ENCODE peak calls at places on chromosome 19, in eight cellular contexts. One of them, this sample, is unnamed.

GRCh38 chr19:40600086-40600917 is 867 bp upstream of the LTBP4 start:
- DNase-seq in SJSA1: no peak
- DNase-seq in fibroblast of pulmonary artery: no peak
- DNase-seq in tibial nerve: no peak
- DNase-seq in astrocyte: no peak
- DNase-seq in A549: no peak
- DNase-seq in kidney: peak
- DNase-seq in pancreas: peak
- DNase-seq in this sample: peak

GRCh38 chr19:34173145-34173956 is 1.0 kb downstream of the LSM14A start:
- DNase-seq in pancreas: no peak
- DNase-seq in kidney: peak
- DNase-seq in tibial nerve: peak
- DNase-seq in A549: peak
- DNase-seq in fibroblast of pulmonary artery: peak
- DNase-seq in SJSA1: peak
- DNase-seq in astrocyte: peak
- DNase-seq in this sample: no peak

GRCh38 chr19:58399903-58400637 is 4.6 kb downstream of the RNF225 start:
- DNase-seq in A549: no peak
- DNase-seq in pancreas: no peak
- DNase-seq in tibial nerve: no peak
- DNase-seq in kidney: peak
- DNase-seq in fibroblast of pulmonary artery: no peak
- DNase-seq in SJSA1: no peak
- DNase-seq in astrocyte: no peak
- DNase-seq in this sample: peak

GRCh38 chr19:18484992-18485391 is 36.9 kb downstream of the ELL start:
- DNase-seq in SJSA1: no peak
- DNase-seq in kidney: no peak
- DNase-seq in astrocyte: no peak
- DNase-seq in tibial nerve: no peak
- DNase-seq in pancreas: no peak
- DNase-seq in fibroblast of pulmonary artery: no peak
- DNase-seq in A549: no peak
- DNase-seq in this sample: no peak

GRCh38 chr19:45038931-45039893 is at the start of gene CLASRP:
- DNase-seq in kidney: peak
- DNase-seq in pancreas: peak
- DNase-seq in fibroblast of pulmonary artery: peak
- DNase-seq in SJSA1: peak
- DNase-seq in A549: peak
- DNase-seq in astrocyte: peak
- DNase-seq in tibial nerve: peak
- DNase-seq in this sample: peak

GRCh38 chr19:28065026-28065425 is 1147.9 kb downstream of the UQCRFS1 start:
- DNase-seq in tibial nerve: no peak
- DNase-seq in A549: no peak
- DNase-seq in kidney: no peak
- DNase-seq in fibroblast of pulmonary artery: no peak
- DNase-seq in SJSA1: no peak
- DNase-seq in pancreas: no peak
- DNase-seq in astrocyte: peak
- DNase-seq in this sample: no peak

GRCh38 chr19:49017041-49017665 is at the start of gene LHB:
- DNase-seq in kidney: no peak
- DNase-seq in tibial nerve: no peak
- DNase-seq in A549: no peak
- DNase-seq in astrocyte: no peak
- DNase-seq in SJSA1: no peak
- DNase-seq in fibroblast of pulmonary artery: no peak
- DNase-seq in pancreas: no peak
- DNase-seq in this sample: no peak

GRCh38 chr19:37885392-37885791 is 21.0 kb downstream of the WDR87 start:
- DNase-seq in pancreas: no peak
- DNase-seq in kidney: no peak
- DNase-seq in tibial nerve: no peak
- DNase-seq in astrocyte: no peak
- DNase-seq in A549: peak
- DNase-seq in SJSA1: no peak
- DNase-seq in fibroblast of pulmonary artery: no peak
- DNase-seq in this sample: no peak

GRCh38 chr19:7579182-7579581 is 16.5 kb upstream of the CAMSAP3 start:
- DNase-seq in A549: no peak
- DNase-seq in astrocyte: no peak
- DNase-seq in fibroblast of pulmonary artery: no peak
- DNase-seq in SJSA1: no peak
- DNase-seq in pancreas: no peak
- DNase-seq in tibial nerve: no peak
- DNase-seq in kidney: no peak
- DNase-seq in this sample: no peak

GRCh38 chr19:1183543-1184172 is 9.6 kb upstream of the SBNO2 start:
- DNase-seq in SJSA1: peak
- DNase-seq in pancreas: no peak
- DNase-seq in fibroblast of pulmonary artery: no peak
- DNase-seq in A549: peak
- DNase-seq in astrocyte: no peak
- DNase-seq in kidney: peak
- DNase-seq in tibial nerve: no peak
- DNase-seq in this sample: no peak

GRCh38 chr19:344625-345319 is at the start of gene MIER2:
- DNase-seq in SJSA1: peak
- DNase-seq in astrocyte: peak
- DNase-seq in tibial nerve: peak
- DNase-seq in A549: peak
- DNase-seq in kidney: peak
- DNase-seq in pancreas: peak
- DNase-seq in fibroblast of pulmonary artery: peak
- DNase-seq in this sample: peak

GRCh38 chr19:1481893-1482360 is 2.9 kb upstream of the C19orf25 start:
- DNase-seq in astrocyte: no peak
- DNase-seq in fibroblast of pulmonary artery: no peak
- DNase-seq in pancreas: no peak
- DNase-seq in SJSA1: no peak
- DNase-seq in tibial nerve: no peak
- DNase-seq in kidney: no peak
- DNase-seq in A549: no peak
- DNase-seq in this sample: peak

GRCh38 chr19:16370671-16371391 is 46.2 kb downstream of the KLF2 start:
- DNase-seq in astrocyte: no peak
- DNase-seq in kidney: peak
- DNase-seq in A549: no peak
- DNase-seq in pancreas: no peak
- DNase-seq in fibroblast of pulmonary artery: no peak
- DNase-seq in tibial nerve: no peak
- DNase-seq in SJSA1: peak
- DNase-seq in this sample: peak

GRCh38 chr19:45075215-45076028 is 856 bp downstream of the ZNF296 start:
- DNase-seq in fibroblast of pulmonary artery: no peak
- DNase-seq in A549: peak
- DNase-seq in kidney: peak
- DNase-seq in tibial nerve: no peak
- DNase-seq in SJSA1: no peak
- DNase-seq in astrocyte: no peak
- DNase-seq in pancreas: peak
- DNase-seq in this sample: peak

GRCh38 chr19:38047048-38047435 is 140.0 kb downstream of the SIPA1L3 start:
- DNase-seq in tibial nerve: no peak
- DNase-seq in kidney: no peak
- DNase-seq in A549: no peak
- DNase-seq in SJSA1: no peak
- DNase-seq in pancreas: no peak
- DNase-seq in astrocyte: no peak
- DNase-seq in fibroblast of pulmonary artery: peak
- DNase-seq in this sample: no peak

GRCh38 chr19:13938361-13939027 is at the start of gene PODNL1:
- DNase-seq in tibial nerve: peak
- DNase-seq in astrocyte: peak
- DNase-seq in A549: no peak
- DNase-seq in fibroblast of pulmonary artery: peak
- DNase-seq in kidney: peak
- DNase-seq in SJSA1: no peak
- DNase-seq in pancreas: peak
- DNase-seq in this sample: no peak

GRCh38 chr19:41457241-41457640 is 14.3 kb downstream of the ERICH4 start:
- DNase-seq in A549: no peak
- DNase-seq in tibial nerve: no peak
- DNase-seq in fibroblast of pulmonary artery: no peak
- DNase-seq in pancreas: no peak
- DNase-seq in kidney: no peak
- DNase-seq in astrocyte: no peak
- DNase-seq in SJSA1: no peak
- DNase-seq in this sample: no peak

GRCh38 chr19:42367929-42368328 is 22.2 kb downstream of the CNFN start:
- DNase-seq in fibroblast of pulmonary artery: no peak
- DNase-seq in astrocyte: no peak
- DNase-seq in pancreas: no peak
- DNase-seq in A549: no peak
- DNase-seq in tibial nerve: no peak
- DNase-seq in SJSA1: no peak
- DNase-seq in kidney: no peak
- DNase-seq in this sample: no peak

GRCh38 chr19:20235156-20235555 is 68.1 kb downstream of the ZNF486 start:
- DNase-seq in pancreas: no peak
- DNase-seq in fibroblast of pulmonary artery: no peak
- DNase-seq in tibial nerve: no peak
- DNase-seq in SJSA1: no peak
- DNase-seq in A549: no peak
- DNase-seq in astrocyte: no peak
- DNase-seq in kidney: no peak
- DNase-seq in this sample: no peak

GRCh38 chr19:20233105-20233504 is 66.1 kb downstream of the ZNF486 start:
- DNase-seq in pancreas: no peak
- DNase-seq in A549: no peak
- DNase-seq in kidney: no peak
- DNase-seq in astrocyte: no peak
- DNase-seq in fibroblast of pulmonary artery: no peak
- DNase-seq in SJSA1: no peak
- DNase-seq in tibial nerve: no peak
- DNase-seq in this sample: no peak

GRCh38 chr19:20243629-20244028 is 76.6 kb downstream of the ZNF486 start:
- DNase-seq in astrocyte: no peak
- DNase-seq in pancreas: no peak
- DNase-seq in SJSA1: no peak
- DNase-seq in tibial nerve: no peak
- DNase-seq in kidney: no peak
- DNase-seq in A549: no peak
- DNase-seq in fibroblast of pulmonary artery: no peak
- DNase-seq in this sample: no peak

GRCh38 chr19:20238025-20238623 is 71.1 kb downstream of the ZNF486 start:
- DNase-seq in pancreas: peak
- DNase-seq in A549: no peak
- DNase-seq in tibial nerve: peak
- DNase-seq in astrocyte: peak
- DNase-seq in SJSA1: no peak
- DNase-seq in kidney: peak
- DNase-seq in fibroblast of pulmonary artery: peak
- DNase-seq in this sample: peak
- H3K4me3 ChIP-seq in pancreas: peak
- H3K4me3 ChIP-seq in A549: no peak
- H3K4me3 ChIP-seq in tibial nerve: peak
- H3K4me3 ChIP-seq in astrocyte: peak
- H3K4me3 ChIP-seq in SJSA1: no peak
- H3K4me3 ChIP-seq in kidney: peak
- H3K4me3 ChIP-seq in fibroblast of pulmonary artery: peak
- H3K4me3 ChIP-seq in this sample: peak

GRCh38 chr19:12825259-12826131 is 8.9 kb downstream of the RTBDN start:
- DNase-seq in SJSA1: peak
- DNase-seq in tibial nerve: no peak
- DNase-seq in A549: no peak
- DNase-seq in fibroblast of pulmonary artery: no peak
- DNase-seq in kidney: no peak
- DNase-seq in pancreas: no peak
- DNase-seq in astrocyte: no peak
- DNase-seq in this sample: no peak
- H3K4me3 ChIP-seq in SJSA1: no peak
- H3K4me3 ChIP-seq in tibial nerve: no peak
- H3K4me3 ChIP-seq in A549: peak
- H3K4me3 ChIP-seq in fibroblast of pulmonary artery: no peak
- H3K4me3 ChIP-seq in kidney: no peak
- H3K4me3 ChIP-seq in pancreas: no peak
- H3K4me3 ChIP-seq in astrocyte: no peak
- H3K4me3 ChIP-seq in this sample: no peak

DNA sequence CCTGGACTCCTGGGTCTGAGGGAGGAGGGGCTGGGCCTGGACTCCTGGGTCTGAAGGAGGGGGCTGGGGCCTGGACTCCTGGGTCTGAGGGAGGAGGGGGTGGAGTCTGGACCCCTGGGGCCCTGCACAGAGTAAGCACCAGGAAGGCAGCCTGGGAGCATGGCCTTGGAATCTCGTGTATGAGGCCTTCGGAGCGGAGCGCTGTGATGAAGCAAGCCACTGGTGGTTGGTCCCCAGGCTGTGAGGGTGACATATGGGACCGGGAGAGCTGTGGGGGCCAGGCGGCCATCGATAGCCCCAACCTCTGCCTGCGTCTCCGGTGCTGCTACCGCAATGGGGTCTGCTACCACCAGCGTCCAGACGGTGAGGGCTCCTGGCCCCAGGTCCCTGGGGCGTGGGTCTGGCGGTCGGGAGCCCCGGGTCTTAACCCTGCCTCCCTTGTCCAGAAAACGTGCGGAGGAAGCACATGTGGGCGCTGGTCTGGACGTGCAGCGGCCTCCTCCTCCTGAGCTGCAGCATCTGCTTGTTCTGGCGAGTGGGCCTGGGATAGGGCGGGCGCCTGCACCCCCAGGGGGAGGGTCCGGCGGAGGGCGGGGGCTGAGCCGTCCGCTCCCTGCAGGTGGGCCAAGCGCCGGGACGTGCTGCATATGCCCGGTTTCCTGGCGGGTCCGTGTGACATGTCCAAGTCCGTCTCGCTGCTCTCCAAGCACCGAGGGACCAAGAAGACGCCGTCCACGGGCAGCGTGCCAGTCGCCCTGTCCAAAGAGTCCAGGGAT is 918 bp downstream of the TMEM190 start:
- DNase-seq in SJSA1: no peak
- DNase-seq in fibroblast of pulmonary artery: no peak
- DNase-seq in A549: no peak
- DNase-seq in tibial nerve: no peak
- DNase-seq in astrocyte: no peak
- DNase-seq in pancreas: peak
- DNase-seq in kidney: no peak
- DNase-seq in this sample: no peak
- H3K4me3 ChIP-seq in SJSA1: no peak
- H3K4me3 ChIP-seq in fibroblast of pulmonary artery: no peak
- H3K4me3 ChIP-seq in A549: no peak
- H3K4me3 ChIP-seq in tibial nerve: no peak
- H3K4me3 ChIP-seq in astrocyte: no peak
- H3K4me3 ChIP-seq in pancreas: no peak
- H3K4me3 ChIP-seq in kidney: no peak
- H3K4me3 ChIP-seq in this sample: no peak

DNA sequence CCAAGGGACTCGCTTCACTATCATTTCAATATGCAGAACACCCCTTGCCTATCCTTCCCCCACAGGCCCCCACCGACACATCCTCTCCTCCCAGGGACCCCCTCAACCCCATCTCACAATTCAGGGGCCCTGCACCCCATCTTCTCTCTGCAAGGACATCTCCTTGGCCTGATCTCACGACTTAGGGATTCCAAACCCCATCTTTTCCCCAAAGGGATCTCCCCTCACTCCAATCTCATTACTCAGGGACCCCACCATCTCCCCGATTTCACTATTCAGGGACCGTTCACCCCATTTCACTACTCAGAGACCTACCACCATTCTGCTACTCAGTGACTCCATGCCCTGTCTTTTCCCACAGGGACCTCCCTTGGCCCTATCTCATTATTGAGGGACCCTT is 1.4 kb downstream of the MAP2K2 start:
- DNase-seq in fibroblast of pulmonary artery: no peak
- DNase-seq in SJSA1: no peak
- DNase-seq in kidney: no peak
- DNase-seq in A549: no peak
- DNase-seq in tibial nerve: no peak
- DNase-seq in astrocyte: no peak
- DNase-seq in pancreas: no peak
- DNase-seq in this sample: no peak
- H3K4me3 ChIP-seq in fibroblast of pulmonary artery: peak
- H3K4me3 ChIP-seq in SJSA1: peak
- H3K4me3 ChIP-seq in kidney: peak
- H3K4me3 ChIP-seq in A549: peak
- H3K4me3 ChIP-seq in tibial nerve: peak
- H3K4me3 ChIP-seq in astrocyte: peak
- H3K4me3 ChIP-seq in pancreas: peak
- H3K4me3 ChIP-seq in this sample: no peak

This sample was measured in aorta.